ENCODE peak calls at places on chromosomes 13 and 19, in four cellular contexts. C, T, K and I are unnamed samples.

GRCh38 chr13:85091835-85092234 is 707.4 kb downstream of the SLITRK6 start:
- DNase-seq in K (no peak), C (no peak), T (no peak), I (no peak)

GRCh38 chr19:42323852-42324654 is 1.4 kb upstream of the MEGF8 start:
- DNase-seq in K (no peak), T (no peak), C (no peak), I (no peak)

GRCh38 chr13:99577934-99578917 is 77.0 kb downstream of the TM9SF2 start:
- DNase-seq in K (no peak), C (peak), T (no peak), I (no peak)

GRCh38 chr19:10718205-10719196 is 622 bp downstream of the DNM2 start:
- DNase-seq in K (peak), T (no peak), C (no peak), I (peak)

GRCh38 chr19:30318936-30319335 is 53.2 kb upstream of the ZNF536 start:
- DNase-seq in C (no peak), T (no peak), K (no peak), I (no peak)

GRCh38 chr19:7789447-7789846 is 26.4 kb downstream of the CLEC4M start:
- DNase-seq in K (no peak), C (no peak), T (no peak), I (no peak)

GRCh38 chr19:48419158-48419920 is 25.9 kb downstream of the GRIN2D start:
- DNase-seq in C (no peak), T (peak), K (peak), I (peak)

GRCh38 chr19:46925548-46925950 is 64.8 kb downstream of the ARHGAP35 start:
- DNase-seq in T (no peak), C (peak), K (no peak), I (no peak)

GRCh38 chr19:42477117-42477516 is 34.4 kb upstream of the CXCL17 start:
- DNase-seq in T (no peak), C (no peak), K (no peak), I (no peak)

GRCh38 chr13:27339299-27339698 is 68.7 kb downstream of the RASL11A start:
- DNase-seq in C (peak), K (peak), T (no peak), I (peak)

GRCh38 chr13:75787249-75787940 is 151.3 kb downstream of the LMO7 start:
- DNase-seq in T (no peak), K (no peak), C (no peak), I (no peak)

GRCh38 chr19:10402441-10403038 is 802 bp downstream of the CDC37 start:
- DNase-seq in K (peak), T (no peak), C (peak), I (no peak)

GRCh38 chr13:39484506-39485313 is 118.3 kb downstream of the LHFPL6 start:
- DNase-seq in C (no peak), T (no peak), K (no peak), I (no peak)

GRCh38 chr19:30492581-30492980 is 120.4 kb downstream of the ZNF536 start:
- DNase-seq in C (no peak), T (no peak), K (no peak), I (no peak)

GRCh38 chr13:46721054-46721453 is 75.9 kb downstream of the ESD start:
- DNase-seq in T (no peak), K (peak), C (peak), I (peak)

GRCh38 chr19:40219721-40220276 is 1.6 kb upstream of the TTC9B start:
- DNase-seq in K (no peak), C (no peak), T (no peak), I (no peak)

GRCh38 chr19:45874620-45874966 is 10.5 kb downstream of the FOXA3 start:
- DNase-seq in K (no peak), C (peak), T (no peak), I (no peak)

GRCh38 chr13:110841846-110842245 is 73.0 kb downstream of the ANKRD10 start:
- DNase-seq in K (no peak), T (no peak), C (no peak), I (no peak)

GRCh38 chr13:76213423-76213904 is 577.3 kb downstream of the LMO7 start:
- DNase-seq in K (no peak), C (no peak), T (no peak), I (no peak)

GRCh38 chr19:52896431-52897148 is 845 bp downstream of the ZNF320 start:
- DNase-seq in K (peak), T (no peak), C (no peak), I (peak)

GRCh38 chr19:5823579-5824281 is 15.8 kb downstream of the FUT6 start:
- DNase-seq in C (no peak), K (peak), T (no peak), I (peak)

GRCh38 chr13:73210218-73210883 is 151.5 kb downstream of the KLF5 start:
- DNase-seq in K (no peak), T (no peak), C (peak), I (no peak)

GRCh38 chr19:46659151-46660007 is 1.6 kb downstream of the DACT3 start:
- DNase-seq in K (peak), C (no peak), T (no peak), I (no peak)

GRCh38 chr13:100506154-100506553 is 82.4 kb downstream of the GGACT start:
- DNase-seq in T (no peak), K (no peak), C (no peak), I (no peak)

GRCh38 chr19:41999071-41999877 is 5.2 kb upstream of the ATP1A3 start:
- DNase-seq in C (no peak), T (no peak), K (no peak), I (no peak)

GRCh38 chr19:48487944-48488343 is 18.8 kb downstream of the CYTH2 start:
- DNase-seq in C (peak), T (no peak), K (no peak), I (no peak)

GRCh38 chr19:18905058-18905456 is 9.1 kb upstream of the CERS1 start:
- DNase-seq in K (no peak), T (no peak), C (no peak), I (no peak)

GRCh38 chr19:4122480-4122879 is 1.4 kb downstream of the MAP2K2 start:
- DNase-seq in K (no peak), T (no peak), C (no peak), I (no peak)

GRCh38 chr19:11982526-11982925 is 17.7 kb downstream of the ZNF763 start:
- DNase-seq in T (no peak), C (no peak), K (no peak), I (no peak)

GRCh38 chr13:110705356-110705825 is 525 bp downstream of the CARS2 start:
- DNase-seq in T (no peak), K (no peak), C (no peak), I (no peak)

GRCh38 chr13:99894835-99895427 is 76.6 kb downstream of the ZIC5 start:
- DNase-seq in T (no peak), K (no peak), C (no peak), I (no peak)

GRCh38 chr13:24619302-24619701 is 60.9 kb upstream of the ATP12A start:
- DNase-seq in K (no peak), C (no peak), T (no peak), I (no peak)
- TF ChIP-seq FOXK2 in K (no peak), C (no peak), T (no peak), I (no peak)

GRCh38 chr13:37706041-37706440 is 107.5 kb upstream of the POSTN start:
- DNase-seq in K (no peak), T (no peak), C (no peak), I (no peak)

GRCh38 chr13:37701306-37701705 is 102.7 kb upstream of the POSTN start:
- DNase-seq in K (no peak), T (no peak), C (no peak), I (no peak)

GRCh38 chr13:37700887-37701286 is 102.3 kb upstream of the POSTN start:
- DNase-seq in K (no peak), T (no peak), C (no peak), I (no peak)

DNA sequence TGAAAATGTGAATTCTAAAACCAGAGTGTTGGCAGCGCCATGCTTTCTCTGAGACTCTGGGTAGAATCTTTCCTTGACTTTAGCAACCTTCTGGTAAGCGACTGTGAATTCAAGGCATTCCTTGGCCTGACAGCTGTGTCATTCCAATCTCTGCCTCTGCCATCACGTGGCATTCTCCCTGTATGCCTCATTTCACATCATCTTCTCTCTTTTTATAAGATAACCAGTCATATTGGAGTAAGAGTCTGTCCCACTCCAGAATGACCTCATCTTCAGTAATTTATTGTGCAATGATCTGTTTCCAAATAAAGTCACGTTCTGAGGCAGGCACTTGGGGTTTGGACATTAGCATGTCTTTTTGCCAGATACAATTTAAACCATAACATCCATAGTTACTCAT is 103.4 kb upstream of the POSTN start:
- DNase-seq in C (no peak), K (no peak), T (no peak), I (no peak)
- TF ChIP-seq SP1 in C (no peak), K (no peak), T (no peak), I (no peak)

GRCh38 chr19:23783634-23784033 is 24.9 kb upstream of the ZNF681 start:
- DNase-seq in K (no peak), T (no peak), C (no peak), I (no peak)
- TF ChIP-seq FOXK2 in K (no peak), T (no peak), C (no peak), I (no peak)

GRCh38 chr19:23867895-23868294 is 46.8 kb upstream of the ZNF726 start:
- DNase-seq in T (no peak), K (no peak), C (no peak), I (no peak)
- TF ChIP-seq SP1 in T (no peak), K (no peak), C (no peak), I (no peak)

DNA sequence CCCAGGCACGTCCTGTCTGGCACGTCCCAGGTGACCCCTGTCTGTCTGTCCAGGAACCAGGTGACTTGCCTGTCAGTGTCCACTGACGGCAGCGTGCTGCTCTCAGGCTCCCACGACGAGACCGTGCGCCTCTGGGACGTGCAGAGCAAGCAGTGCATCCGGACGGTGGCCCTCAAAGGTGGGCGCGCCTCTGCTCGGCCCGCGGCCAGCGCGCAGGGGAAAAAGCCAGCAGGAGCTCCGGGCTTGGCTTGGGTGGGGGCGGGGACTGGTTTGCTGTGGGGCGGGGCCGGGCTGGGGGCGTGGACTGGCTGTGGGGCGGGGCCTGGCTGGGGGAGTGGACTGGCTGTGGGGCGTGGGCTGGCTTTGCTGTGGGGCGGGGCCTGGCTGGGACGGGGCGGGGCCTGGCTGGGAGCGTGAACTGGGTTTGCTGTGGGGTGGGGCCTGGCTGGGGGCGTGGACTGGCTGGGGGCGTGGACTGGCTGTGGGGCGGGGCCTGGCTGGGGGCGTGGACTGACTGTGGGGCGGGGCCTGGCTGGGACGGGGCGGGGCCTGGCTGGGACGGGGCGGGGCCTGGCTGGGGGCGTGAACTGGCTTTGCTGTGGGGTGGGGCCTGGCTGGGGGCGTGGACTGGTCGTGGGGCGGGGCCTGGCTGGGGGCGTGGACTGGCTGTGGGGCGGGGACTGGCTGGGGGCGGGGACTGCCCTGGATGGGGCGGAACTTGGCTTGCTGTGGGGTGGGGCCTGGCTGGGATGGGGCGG is 7.2 kb downstream of the WDR18 start:
- DNase-seq in K (peak), T (no peak), C (no peak), I (peak)
- TF ChIP-seq FOXK2 in K (no peak), T (no peak), C (no peak), I (no peak)

DNA sequence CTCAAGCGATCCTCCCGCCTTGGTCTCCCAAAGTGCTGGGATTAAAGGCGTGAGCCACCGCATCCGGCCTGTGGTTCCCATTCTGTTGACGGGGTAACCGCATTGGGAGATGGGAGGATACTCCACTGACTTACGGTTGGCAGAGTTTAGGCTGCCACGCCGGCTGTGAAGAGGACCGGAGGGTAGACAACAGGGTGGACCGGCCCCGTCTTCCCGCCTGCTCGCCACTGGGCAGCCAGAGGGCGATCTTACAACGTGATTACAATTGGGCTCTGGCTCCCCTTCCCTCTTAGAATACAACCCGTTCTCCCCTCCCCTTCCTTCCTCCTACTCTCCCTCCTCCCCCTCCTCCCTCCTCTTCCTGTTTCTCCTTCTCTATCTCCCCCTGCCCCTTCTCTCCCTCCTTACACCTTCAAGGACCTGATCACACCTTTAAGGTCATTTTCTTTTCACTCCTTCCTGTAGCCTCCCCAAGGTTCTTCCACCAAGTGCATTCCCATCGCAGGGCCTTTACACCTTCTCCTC is 957 bp upstream of the CCDC194 start:
- DNase-seq in K (peak), T (no peak), C (no peak), I (peak)
- TF ChIP-seq SP1 in K (peak), T (no peak), C (no peak), I (no peak)

GRCh38 chr13:29924482-29924884 is 74.1 kb upstream of the UBL3 start:
- DNase-seq in C (peak), K (no peak), T (no peak), I (no peak)
- TF ChIP-seq FOXK2 in C (no peak), K (no peak), T (no peak), I (no peak)

DNA sequence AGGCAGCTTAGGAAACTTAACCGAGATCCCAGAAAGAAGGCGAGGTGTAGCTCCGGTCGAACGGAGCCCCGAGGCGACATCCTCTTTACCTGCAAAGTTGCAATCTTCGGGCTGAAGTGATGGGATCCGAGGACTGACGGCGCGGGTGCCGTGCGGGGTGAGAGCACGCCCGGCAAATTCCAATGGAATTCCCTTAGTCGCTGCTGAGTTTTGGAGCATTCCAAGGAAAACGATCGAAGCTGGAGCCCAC is 141 bp downstream of the TRPC4 start:
- DNase-seq in T (no peak), K (no peak), C (no peak), I (peak)
- TF ChIP-seq SP1 in T (no peak), K (no peak), C (no peak), I (no peak)